ENCODE peak calls at places on chromosomes 16 and 17, in ten cellular contexts. Q, F, L, R, B, C, K, O, V and Y are unnamed samples. For H3K4me1, the result is how much of the 10 kb centered on the place peaks cover.

GRCh38 chr17:31919802-31920525 is 16.8 kb upstream of the SUZ12 start:
- DNase-seq in C (no peak), R (no peak), O (no peak), V (no peak), B (no peak), Q (no peak), L (no peak), K (peak), F (no peak), Y (no peak)

GRCh38 chr17:77106874-77107358 is 33.9 kb upstream of the SEC14L1 start:
- DNase-seq in R (no peak), V (no peak), L (no peak), F (no peak), B (no peak), O (no peak), K (no peak), C (no peak), Q (peak), Y (no peak)

GRCh38 chr17:57676543-57676942 is 68.6 kb downstream of the CCDC182 start:
- DNase-seq in L (no peak), Q (peak), C (no peak), B (no peak), O (no peak), R (no peak), F (no peak), V (no peak), K (no peak), Y (no peak)

GRCh38 chr16:66687906-66688625 is 8.5 kb downstream of the CMTM4 start:
- DNase-seq in O (no peak), K (no peak), B (no peak), R (no peak), C (no peak), V (no peak), F (no peak), Q (no peak), L (no peak), Y (peak)

GRCh38 chr17:39150795-39151679 is at the start of gene PLXDC1:
- DNase-seq in Q (peak), B (no peak), C (peak), L (no peak), F (no peak), V (peak), O (no peak), R (no peak), K (no peak), Y (no peak)

GRCh38 chr17:43398724-43399595 is at the start of gene ARL4D:
- DNase-seq in K (peak), Q (peak), L (peak), B (peak), R (peak), O (peak), V (peak), F (peak), C (peak), Y (peak)

GRCh38 chr17:56629450-56630187 is 36.1 kb downstream of the NOG start:
- DNase-seq in L (no peak), K (peak), R (no peak), B (no peak), O (no peak), Q (peak), C (no peak), F (no peak), V (no peak), Y (peak)

GRCh38 chr17:64148699-64149098 is 18.8 kb upstream of the ERN1 start:
- DNase-seq in L (no peak), B (peak), Q (no peak), F (peak), V (no peak), R (peak), C (no peak), O (no peak), K (no peak), Y (no peak)

GRCh38 chr16:2043980-2044451 is 3.6 kb downstream of the NTHL1 start:
- DNase-seq in B (no peak), F (peak), Q (no peak), V (no peak), O (peak), K (no peak), C (peak), R (peak), L (peak), Y (no peak)
- H3K4me1 ChIP-seq in B (under half), F (half or more), Q (under half), V (under half), O (half or more), K (under half), C (under half), R (under half), L (under half), Y (under half)

GRCh38 chr17:5446786-5447185 is 7.8 kb upstream of the C1QBP start:
- DNase-seq in V (no peak), R (no peak), O (no peak), Q (no peak), C (no peak), L (no peak), F (no peak), K (no peak), B (no peak), Y (no peak)
- H3K4me3 ChIP-seq in V (no peak), R (no peak), O (no peak), Q (no peak), C (no peak), L (no peak), F (no peak), K (no peak), B (no peak), Y (no peak)

GRCh38 chr17:81074875-81075274 is 39.9 kb downstream of the BAIAP2 start:
- DNase-seq in O (no peak), K (no peak), B (no peak), R (no peak), C (no peak), Q (no peak), L (no peak), V (no peak), F (no peak), Y (no peak)

GRCh38 chr17:81073967-81074366 is 39.0 kb downstream of the BAIAP2 start:
- DNase-seq in V (no peak), B (no peak), C (no peak), F (no peak), O (no peak), Q (no peak), L (no peak), K (no peak), R (no peak), Y (no peak)

GRCh38 chr17:81075307-81075706 is 40.4 kb downstream of the BAIAP2 start:
- DNase-seq in K (no peak), B (no peak), R (no peak), F (no peak), V (no peak), C (no peak), L (no peak), Q (no peak), O (no peak), Y (no peak)

GRCh38 chr17:81074440-81074839 is 39.5 kb downstream of the BAIAP2 start:
- DNase-seq in B (no peak), R (no peak), L (no peak), F (no peak), K (no peak), O (no peak), Q (no peak), C (no peak), V (no peak), Y (no peak)

GRCh38 chr17:81076097-81076754 is 41.3 kb downstream of the BAIAP2 start:
- DNase-seq in R (no peak), O (no peak), B (no peak), C (no peak), V (no peak), L (no peak), F (no peak), K (no peak), Q (no peak), Y (no peak)
- H3K4me1 ChIP-seq in R (under half), O (under half), B (under half), C (under half), V (under half), L (under half), F (under half), K (under half), Q (under half), Y (under half)

GRCh38 chr17:19744922-19745757 is 3.0 kb downstream of the ALDH3A1 start:
- DNase-seq in K (peak), F (peak), R (peak), V (peak), Q (peak), C (peak), L (peak), B (peak), O (peak), Y (peak)

GRCh38 chr17:19742495-19742894 is 5.6 kb downstream of the ALDH3A1 start:
- DNase-seq in C (no peak), F (no peak), L (no peak), B (no peak), K (no peak), R (no peak), O (no peak), Q (no peak), V (no peak), Y (no peak)

GRCh38 chr17:19744492-19744891 is 3.6 kb downstream of the ALDH3A1 start:
- DNase-seq in K (no peak), Q (no peak), V (peak), C (peak), F (peak), L (no peak), B (no peak), R (peak), O (peak), Y (no peak)

GRCh38 chr17:19741832-19742457 is 6.2 kb downstream of the ALDH3A1 start:
- DNase-seq in L (no peak), O (no peak), V (no peak), K (no peak), B (no peak), Q (no peak), R (no peak), F (no peak), C (no peak), Y (no peak)

GRCh38 chr17:19743101-19744100 is 4.7 kb downstream of the ALDH3A1 start:
- DNase-seq in Q (no peak), C (no peak), B (no peak), R (no peak), V (no peak), L (no peak), F (no peak), O (no peak), K (no peak), Y (no peak)
- H3K4me3 ChIP-seq in Q (no peak), C (no peak), B (no peak), R (no peak), V (no peak), L (no peak), F (no peak), O (no peak), K (no peak), Y (no peak)